ENCODE peak calls at places on chromosomes 1 and 21, in four cellular contexts. Q is fibroblast of the aortic adventitia, G is body of pancreas, F is uterus. J is an unnamed sample.

GRCh38 chr1:228511539-228512445 is 24.6 kb downstream of the RNF187 start:
- DNase-seq in Q (no peak), G (no peak), F (no peak), J (no peak)

GRCh38 chr1:44553127-44553758 is 121.0 kb downstream of the TMEM53 start:
- DNase-seq in Q (no peak), G (no peak), F (no peak), J (no peak)

GRCh38 chr1:89855413-89856123 is 34.7 kb downstream of the LRRC8D start:
- DNase-seq in Q (peak), G (no peak), F (no peak), J (no peak)

GRCh38 chr1:19367584-19368041 is 55.5 kb downstream of the SLC66A1 start:
- DNase-seq in Q (no peak), G (no peak), F (no peak), J (no peak)

GRCh38 chr21:33362044-33362555 is 37.3 kb downstream of the IFNAR1 start:
- DNase-seq in Q (no peak), G (peak), F (no peak), J (no peak)

GRCh38 chr1:208131631-208132286 is 112.4 kb downstream of the PLXNA2 start:
- DNase-seq in Q (no peak), G (no peak), F (no peak), J (no peak)

GRCh38 chr1:180581635-180582039 is 22.9 kb downstream of the OVAAL start:
- DNase-seq in Q (peak), G (no peak), F (no peak), J (no peak)

GRCh38 chr1:230279583-230279945 is 146.6 kb downstream of the PGBD5 start:
- DNase-seq in Q (no peak), G (no peak), F (no peak), J (no peak)

GRCh38 chr1:104868794-104869193 is 1119.1 kb downstream of the AMY1C start:
- DNase-seq in Q (no peak), G (no peak), F (no peak), J (no peak)

GRCh38 chr21:34988139-34988538 is 61.0 kb downstream of the RUNX1 start:
- DNase-seq in Q (no peak), G (no peak), F (no peak), J (no peak)

GRCh38 chr21:31566611-31567010 is 92.9 kb upstream of the SOD1 start:
- DNase-seq in Q (no peak), G (no peak), F (no peak), J (no peak)

GRCh38 chr1:56506951-56507437 is 72.4 kb downstream of the PLPP3 start:
- DNase-seq in Q (no peak), G (no peak), F (no peak), J (no peak)

GRCh38 chr1:53919675-53920066 is 25.7 kb downstream of the DIO1 start:
- DNase-seq in Q (no peak), G (no peak), F (no peak), J (no peak)

GRCh38 chr1:186735463-186735862 is 55.2 kb upstream of the PTGS2 start:
- DNase-seq in Q (no peak), G (no peak), F (no peak), J (no peak)

GRCh38 chr1:205249651-205250050 is 21.9 kb downstream of the TMCC2 start:
- DNase-seq in Q (no peak), G (no peak), F (no peak), J (no peak)

GRCh38 chr1:77900687-77901293 is 12.4 kb downstream of the NEXN start:
- DNase-seq in Q (peak), G (peak), F (no peak), J (no peak)

GRCh38 chr1:31413405-31414005 is 492 bp downstream of the SERINC2 start:
- DNase-seq in Q (peak), G (peak), F (peak), J (peak)

GRCh38 chr1:226799634-226800281 is 60.7 kb upstream of the ITPKB start:
- DNase-seq in Q (no peak), G (no peak), F (peak), J (no peak)

GRCh38 chr21:27681841-27682240 is 715.0 kb upstream of the ADAMTS5 start:
- DNase-seq in Q (peak), G (no peak), F (no peak), J (no peak)

GRCh38 chr1:76511226-76511625 is 356.1 kb upstream of the ST6GALNAC5 start:
- DNase-seq in Q (no peak), G (no peak), F (no peak), J (no peak)

GRCh38 chr1:121413817-121414216 is 229.0 kb downstream of the SRGAP2C start:
- DNase-seq in Q (no peak), G (no peak), F (no peak), J (no peak)

GRCh38 chr21:42061195-42061865 is 9.8 kb upstream of the UMODL1 start:
- DNase-seq in Q (no peak), G (peak), F (no peak), J (no peak)

GRCh38 chr1:100354971-100355394 is 2.7 kb downstream of the CDC14A start:
- DNase-seq in Q (peak), G (peak), F (no peak), J (no peak)

GRCh38 chr1:242426271-242426905 is 98.1 kb downstream of the PLD5 start:
- DNase-seq in Q (no peak), G (no peak), F (no peak), J (no peak)

GRCh38 chr1:170307426-170307825 is 161.7 kb downstream of the NTMT2 start:
- DNase-seq in Q (peak), G (no peak), F (no peak), J (no peak)

GRCh38 chr1:205578780-205579571 is 52.8 kb downstream of the ELK4 start:
- DNase-seq in Q (no peak), G (no peak), F (no peak), J (no peak)

GRCh38 chr1:201582261-201582951 is 43.5 kb downstream of the NAV1 start:
- DNase-seq in Q (peak), G (peak), F (peak), J (no peak)

GRCh38 chr1:182890927-182891610 is 51.9 kb downstream of the DHX9 start:
- DNase-seq in Q (no peak), G (peak), F (no peak), J (no peak)

GRCh38 chr1:230303822-230304221 is 122.3 kb downstream of the PGBD5 start:
- DNase-seq in Q (peak), G (peak), F (peak), J (no peak)

GRCh38 chr1:163834778-163835177 is 513.0 kb downstream of the NUF2 start:
- DNase-seq in Q (no peak), G (no peak), F (no peak), J (no peak)

GRCh38 chr21:45012661-45013270 is 61.6 kb upstream of the ADARB1 start:
- DNase-seq in Q (no peak), G (no peak), F (no peak), J (no peak)

GRCh38 chr21:28669978-28670377 is 322.7 kb downstream of the LTN1 start:
- DNase-seq in Q (no peak), G (no peak), F (no peak), J (no peak)

GRCh38 chr1:33876970-33877680 is 13.2 kb downstream of the HMGB4 start:
- DNase-seq in Q (peak), G (peak), F (no peak), J (no peak)

GRCh38 chr1:169312084-169312954 is 55.3 kb downstream of the NME7 start:
- DNase-seq in Q (peak), G (peak), F (no peak), J (no peak)

GRCh38 chr1:172928412-172928811 is 122.3 kb downstream of the TNFSF18 start:
- DNase-seq in Q (peak), G (no peak), F (no peak), J (no peak)

GRCh38 chr1:222589462-222590302 is at the start of gene TAF1A:
- DNase-seq in Q (peak), G (peak), F (peak), J (peak)

GRCh38 chr1:116330846-116331245 is 42.2 kb upstream of the ATP1A1 start:
- DNase-seq in Q (no peak), G (no peak), F (no peak), J (no peak)

GRCh38 chr1:115175596-115175995 is 86.3 kb upstream of the TSPAN2 start:
- DNase-seq in Q (no peak), G (no peak), F (no peak), J (no peak)

GRCh38 chr1:36486436-36487335 is 4.0 kb upstream of the CSF3R start:
- DNase-seq in Q (no peak), G (peak), F (no peak), J (no peak)

DNA sequence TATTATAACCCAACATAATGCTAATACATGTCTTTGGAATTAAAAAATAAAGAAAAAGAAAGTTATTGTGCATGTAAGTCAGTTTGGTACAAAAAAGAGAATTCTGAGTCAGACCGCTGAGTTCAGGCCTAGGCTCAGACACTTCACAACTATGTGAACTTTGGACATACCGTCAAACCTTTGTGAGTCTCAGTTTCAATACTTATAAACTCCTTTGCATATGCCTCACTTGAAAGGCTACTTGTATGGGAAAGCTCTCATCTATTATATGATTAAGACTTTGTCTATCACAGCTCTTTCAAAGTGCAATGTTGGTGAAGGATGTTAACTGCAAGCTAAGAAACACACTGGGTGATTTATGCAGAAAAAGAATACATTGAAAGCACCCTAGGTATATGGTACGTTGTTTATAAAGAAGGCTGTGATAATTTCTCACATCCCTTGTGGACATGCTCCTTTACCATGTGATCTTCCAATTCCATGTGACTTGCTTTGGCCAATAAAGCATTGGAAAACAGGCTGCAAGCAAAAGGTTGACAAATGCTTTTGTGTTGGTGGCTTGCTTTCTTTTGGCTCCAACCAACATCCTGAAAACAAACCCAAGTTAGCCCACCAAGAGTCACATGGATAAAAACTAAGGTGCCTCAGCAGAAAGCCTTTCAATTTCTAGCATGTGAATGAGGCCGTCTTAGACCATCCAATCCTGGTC is 49.6 kb downstream of the INTS7 start:
- DNase-seq in Q (no peak), G (no peak), F (no peak), J (no peak)
- H3K4me3 ChIP-seq in Q (no peak), G (no peak), F (no peak), J (no peak)

GRCh38 chr1:6425671-6426070 is 1.1 kb downstream of the ESPN start:
- DNase-seq in Q (no peak), G (no peak), F (no peak), J (no peak)

GRCh38 chr1:6424000-6424565 is 493 bp upstream of the ESPN start:
- DNase-seq in Q (no peak), G (no peak), F (no peak), J (no peak)

GRCh38 chr1:6423321-6423999 is 1.1 kb upstream of the ESPN start:
- DNase-seq in Q (peak), G (peak), F (no peak), J (no peak)

GRCh38 chr1:6426321-6426971 is 1.9 kb downstream of the ESPN start:
- DNase-seq in Q (no peak), G (no peak), F (no peak), J (no peak)

GRCh38 chr1:6424619-6425593 is at the start of gene ESPN:
- DNase-seq in Q (no peak), G (no peak), F (no peak), J (no peak)
- H3K4me3 ChIP-seq in Q (no peak), G (no peak), F (no peak), J (peak)

GRCh38 chr1:1307261-1307907 is 346 bp downstream of the ACAP3 start:
- DNase-seq in Q (peak), G (peak), F (no peak), J (no peak)

GRCh38 chr1:1304331-1305299 is 3.1 kb downstream of the ACAP3 start:
- DNase-seq in Q (peak), G (peak), F (peak), J (no peak)

GRCh38 chr1:1306661-1307260 is 969 bp downstream of the ACAP3 start:
- DNase-seq in Q (peak), G (no peak), F (no peak), J (no peak)

GRCh38 chr1:1305300-1306069 is 2.2 kb downstream of the ACAP3 start:
- DNase-seq in Q (peak), G (peak), F (peak), J (no peak)

GRCh38 chr1:1306070-1306660 is 1.6 kb downstream of the ACAP3 start:
- DNase-seq in Q (peak), G (no peak), F (no peak), J (no peak)
- H3K4me3 ChIP-seq in Q (peak), G (no peak), F (peak), J (peak)

GRCh38 chr1:206929509-206929908 is 7.8 kb upstream of the FCMR start:
- DNase-seq in Q (no peak), G (no peak), F (no peak), J (no peak)
- H3K4me3 ChIP-seq in Q (no peak), G (no peak), F (no peak), J (no peak)

DNA sequence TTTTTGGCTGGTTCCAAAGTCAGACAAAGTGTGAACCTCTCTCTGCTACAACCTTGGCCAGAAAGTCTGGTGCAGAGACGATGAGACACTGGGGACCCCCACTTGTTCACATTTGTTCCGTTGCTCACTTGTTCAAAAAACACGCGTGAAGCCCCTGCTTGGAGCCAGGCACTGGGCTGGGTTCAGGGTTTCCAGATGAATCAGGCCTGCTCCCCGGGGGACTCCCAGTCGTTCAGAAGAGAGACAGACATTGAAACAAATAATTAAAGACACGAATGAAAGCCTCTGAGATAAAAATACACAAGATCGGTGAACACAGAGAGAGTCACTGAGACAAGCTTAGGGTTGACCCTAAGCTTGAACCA is 101.5 kb upstream of the RUNX3 start:
- DNase-seq in Q (no peak), G (no peak), F (no peak), J (no peak)
- H3K4me3 ChIP-seq in Q (no peak), G (no peak), F (no peak), J (no peak)

GRCh38 chr1:198651685-198652400 is 13.0 kb downstream of the PTPRC start:
- DNase-seq in Q (no peak), G (no peak), F (no peak), J (no peak)

GRCh38 chr1:198653815-198654413 is 15.1 kb downstream of the PTPRC start:
- DNase-seq in Q (no peak), G (no peak), F (no peak), J (no peak)

GRCh38 chr1:198657550-198658064 is 18.8 kb downstream of the PTPRC start:
- DNase-seq in Q (peak), G (no peak), F (no peak), J (no peak)

GRCh38 chr1:198656500-198656932 is 17.7 kb downstream of the PTPRC start:
- DNase-seq in Q (no peak), G (peak), F (peak), J (no peak)

DNA sequence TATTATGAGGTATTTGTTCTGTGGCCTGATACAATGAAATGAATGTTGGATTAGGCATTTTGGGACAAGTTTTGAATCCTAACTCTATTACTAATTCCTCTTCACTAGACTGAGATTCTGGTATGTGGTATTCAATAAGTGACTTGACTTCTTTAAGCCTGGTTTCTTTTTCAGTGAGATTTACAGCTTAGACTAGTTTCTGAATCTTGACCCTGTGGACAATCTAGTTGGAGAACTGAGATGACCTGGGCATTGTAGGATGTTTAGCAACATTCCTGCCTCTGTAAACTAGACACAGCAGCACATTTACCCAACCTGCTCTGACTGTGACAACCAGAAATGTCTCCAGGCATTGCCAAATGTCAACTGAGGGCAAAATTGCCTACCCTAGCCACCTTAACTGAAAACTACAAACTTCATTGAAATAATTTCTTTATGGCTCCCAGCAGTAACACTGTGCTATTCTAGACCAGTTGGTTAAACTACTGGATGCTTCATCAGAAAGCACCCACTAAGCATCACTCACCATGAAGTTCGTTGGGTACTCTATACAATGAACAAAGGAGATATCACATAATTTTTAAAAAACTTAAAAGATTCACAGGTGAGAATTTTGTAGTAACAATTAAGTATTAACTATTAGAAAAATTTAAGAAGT is 16.8 kb downstream of the PTPRC start:
- DNase-seq in Q (no peak), G (no peak), F (no peak), J (no peak)
- H3K4me3 ChIP-seq in Q (no peak), G (no peak), F (no peak), J (no peak)

GRCh38 chr1:59071289-59071688 is 225.6 kb upstream of the FGGY start:
- DNase-seq in Q (no peak), G (peak), F (no peak), J (no peak)
- H3K4me3 ChIP-seq in Q (no peak), G (no peak), F (no peak), J (no peak)

DNA sequence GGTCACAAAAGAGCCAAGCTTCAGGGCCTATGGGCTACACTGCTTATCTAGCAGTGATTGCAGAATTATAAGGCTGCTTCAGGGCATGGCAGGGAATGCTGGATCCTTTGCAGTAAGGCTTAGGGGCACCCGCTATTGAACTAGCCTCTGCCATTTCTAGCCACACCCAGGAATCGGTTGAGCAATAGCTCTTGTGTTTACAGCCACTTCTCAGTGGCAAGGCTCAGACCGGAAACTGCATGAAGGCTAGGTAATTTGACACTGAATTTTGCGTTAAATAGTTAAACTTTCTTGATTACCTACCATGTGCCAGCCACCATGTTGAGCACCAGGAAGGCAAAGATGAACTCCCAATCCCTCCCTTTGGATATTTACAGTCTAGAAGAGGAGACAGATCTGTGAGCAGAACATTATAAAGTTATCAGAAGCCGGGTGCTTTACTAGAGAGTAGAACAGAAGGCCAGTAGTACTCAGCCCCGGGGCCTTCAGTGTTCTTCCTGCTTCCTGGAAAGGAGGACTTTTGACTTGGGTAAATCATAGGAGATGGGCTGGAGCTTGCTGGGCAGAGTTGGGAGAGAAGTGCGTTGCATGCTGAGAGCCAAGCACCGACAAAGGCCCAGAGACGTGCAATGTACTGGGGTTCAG is 98.6 kb upstream of the LPGAT1 start:
- DNase-seq in Q (peak), G (peak), F (no peak), J (no peak)
- H3K4me3 ChIP-seq in Q (no peak), G (no peak), F (no peak), J (no peak)

GRCh38 chr21:23886828-23887708 is 1720.2 kb downstream of the MRPL39 start:
- DNase-seq in Q (no peak), G (no peak), F (no peak), J (no peak)

GRCh38 chr21:23890652-23891051 is 1716.6 kb downstream of the MRPL39 start:
- DNase-seq in Q (no peak), G (no peak), F (no peak), J (no peak)

GRCh38 chr21:23887709-23888303 is 1719.5 kb downstream of the MRPL39 start:
- DNase-seq in Q (no peak), G (no peak), F (no peak), J (no peak)
- H3K4me3 ChIP-seq in Q (no peak), G (no peak), F (no peak), J (no peak)

GRCh38 chr1:21937372-21938121 is 437 bp upstream of the HSPG2 start:
- DNase-seq in Q (peak), G (peak), F (peak), J (no peak)
- H3K4me3 ChIP-seq in Q (peak), G (no peak), F (peak), J (peak)